ENCODE peak calls at places on chromosomes 2 and 18, in eight cellular contexts. F, U, Q, V, B, G, M and C are unnamed samples.

GRCh38 chr2:42922790-42923631 is 130.6 kb upstream of the HAAO start:
- DNase-seq in V (peak), Q (no peak), U (no peak), M (no peak), F (no peak), B (no peak), G (peak), C (no peak)

GRCh38 chr2:108169982-108170625 is 69.7 kb upstream of the SULT1C3 start:
- DNase-seq in V (no peak), U (peak), M (no peak), F (no peak), Q (no peak), B (no peak), G (no peak), C (no peak)

GRCh38 chr2:100691846-100692245 is 128.1 kb upstream of the NPAS2 start:
- DNase-seq in V (no peak), F (no peak), G (no peak), U (no peak), M (no peak), B (no peak), Q (no peak), C (no peak)

GRCh38 chr2:8514748-8515389 is 167.0 kb upstream of the ID2 start:
- DNase-seq in U (no peak), M (no peak), G (no peak), B (no peak), F (no peak), Q (no peak), V (no peak), C (no peak)

GRCh38 chr2:123366438-123366837 is 658.6 kb upstream of the CNTNAP5 start:
- DNase-seq in M (no peak), V (no peak), U (no peak), F (no peak), Q (no peak), B (no peak), G (no peak), C (no peak)

GRCh38 chr18:50401888-50402287 is 27.0 kb downstream of the SKA1 start:
- DNase-seq in Q (peak), F (no peak), V (peak), M (no peak), G (no peak), U (peak), B (no peak), C (no peak)

GRCh38 chr2:203018181-203018580 is 3.5 kb downstream of the NBEAL1 start:
- DNase-seq in B (no peak), V (no peak), Q (no peak), M (no peak), G (no peak), F (no peak), U (no peak), C (no peak)

GRCh38 chr2:86512034-86512433 is 51.2 kb downstream of the CHMP3 start:
- DNase-seq in U (no peak), F (no peak), Q (no peak), G (no peak), V (no peak), M (no peak), B (no peak), C (no peak)

GRCh38 chr2:219509780-219510511 is 4.3 kb upstream of the ASIC4 start:
- DNase-seq in V (peak), G (peak), U (no peak), M (no peak), F (no peak), B (no peak), Q (peak), C (no peak)

GRCh38 chr2:224106794-224107193 is 67.7 kb upstream of the SERPINE2 start:
- DNase-seq in M (no peak), B (no peak), V (no peak), U (no peak), F (no peak), G (no peak), Q (no peak), C (no peak)

GRCh38 chr2:134704173-134704572 is 14.6 kb downstream of the TMEM163 start:
- DNase-seq in V (no peak), Q (no peak), G (no peak), M (no peak), F (no peak), B (no peak), U (no peak), C (no peak)
- H3K27ac ChIP-seq in V (no peak), Q (no peak), G (no peak), M (no peak), F (no peak), B (no peak), U (no peak), C (no peak)

GRCh38 chr2:149765636-149766035 is 178.1 kb upstream of the MMADHC start:
- DNase-seq in V (no peak), G (no peak), B (no peak), F (no peak), Q (no peak), M (no peak), U (no peak), C (no peak)

GRCh38 chr2:149768320-149768799 is 180.8 kb upstream of the MMADHC start:
- DNase-seq in V (no peak), U (no peak), F (no peak), G (no peak), B (no peak), Q (no peak), M (no peak), C (no peak)

GRCh38 chr2:149766339-149766738 is 178.8 kb upstream of the MMADHC start:
- DNase-seq in V (no peak), B (no peak), M (no peak), Q (no peak), G (no peak), F (no peak), U (no peak), C (no peak)

GRCh38 chr2:149765003-149765402 is 177.4 kb upstream of the MMADHC start:
- DNase-seq in M (no peak), G (no peak), B (no peak), V (no peak), F (no peak), Q (no peak), U (no peak), C (no peak)

DNA sequence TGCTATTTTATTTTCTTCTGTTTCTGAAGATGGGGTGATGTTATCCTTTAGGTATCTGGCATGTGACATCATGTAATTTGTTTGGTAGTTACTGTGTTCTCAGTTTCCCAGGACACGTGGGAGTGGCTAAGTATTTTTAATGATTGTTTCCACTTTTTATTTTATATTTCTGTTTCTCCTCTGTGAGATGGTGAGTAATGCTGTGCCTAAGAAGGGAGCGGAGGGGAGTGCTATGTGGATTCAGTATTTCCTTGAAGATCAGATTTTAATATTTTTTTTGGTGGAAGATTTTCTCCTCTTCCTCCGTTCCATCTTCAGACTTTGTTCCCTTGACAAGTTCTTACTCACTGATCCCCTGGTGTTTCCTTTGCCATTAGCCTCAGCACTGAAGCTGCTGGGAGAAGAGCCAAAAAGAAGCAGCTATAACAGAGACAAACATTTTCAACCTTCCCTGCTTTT is 180.0 kb upstream of the MMADHC start:
- DNase-seq in B (no peak), V (no peak), F (no peak), U (no peak), Q (no peak), G (no peak), M (no peak), C (no peak)
- H3K4me3 ChIP-seq in B (no peak), V (no peak), F (no peak), U (peak), Q (no peak), G (peak), M (no peak), C (no peak)

DNA sequence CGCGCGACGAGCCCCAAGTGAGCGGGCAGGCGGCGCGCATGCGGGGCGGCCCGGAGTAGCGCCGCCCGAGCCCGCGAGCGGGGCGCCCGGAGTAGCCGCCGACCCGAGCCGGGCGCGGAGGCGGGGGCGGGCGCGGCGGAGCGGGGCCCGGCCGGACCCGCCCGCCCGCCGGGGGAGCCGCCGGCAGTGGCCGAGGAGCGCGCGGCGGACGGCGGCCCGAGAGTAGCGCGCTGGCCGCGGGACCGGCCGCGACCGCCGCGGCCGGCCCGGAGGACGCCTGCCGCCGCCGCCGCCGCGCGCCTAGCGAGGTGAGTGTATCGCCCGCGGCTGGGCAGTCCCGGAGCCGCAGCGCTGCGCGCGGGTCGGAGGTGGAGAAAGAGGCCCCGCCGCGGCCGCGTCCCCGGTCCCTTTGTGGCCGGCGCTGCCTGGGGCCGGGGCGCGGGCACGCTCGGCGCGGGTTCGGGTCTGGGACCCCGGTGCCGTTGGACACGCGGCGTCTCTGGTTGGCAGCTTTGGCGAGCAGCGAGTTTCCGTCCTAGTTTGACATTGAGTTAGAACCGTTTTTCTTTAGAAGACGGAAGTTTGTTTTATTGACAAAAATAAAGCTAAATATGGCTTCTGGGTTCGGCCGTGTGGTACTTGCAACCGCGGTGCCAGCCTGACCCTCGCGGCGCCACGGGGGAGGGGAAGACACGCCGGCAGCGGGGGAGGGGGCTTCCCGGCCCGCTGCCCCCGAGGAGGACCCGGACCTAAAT is at the start of gene GALNT1:
- DNase-seq in Q (peak), M (no peak), B (peak), F (no peak), U (no peak), V (peak), G (no peak), C (no peak)
- H3K27ac ChIP-seq in Q (peak), M (peak), B (peak), F (peak), U (peak), V (peak), G (peak), C (no peak)

GRCh38 chr2:63545023-63545422 is 43.3 kb downstream of the WDPCP start:
- DNase-seq in G (no peak), U (no peak), F (no peak), B (no peak), Q (no peak), V (no peak), M (no peak), C (no peak)
- H3K4me3 ChIP-seq in G (no peak), U (no peak), F (no peak), B (no peak), Q (no peak), V (no peak), M (no peak), C (no peak)

GRCh38 chr2:48531141-48531648 is 1.2 kb downstream of the STON1 start:
- DNase-seq in G (peak), F (no peak), V (no peak), U (no peak), M (no peak), Q (peak), B (no peak), C (no peak)

GRCh38 chr2:48532174-48532573 is 2.2 kb downstream of the STON1 start:
- DNase-seq in M (no peak), B (no peak), V (no peak), Q (no peak), G (no peak), U (no peak), F (no peak), C (no peak)

GRCh38 chr2:48530033-48530804 is at the start of gene STON1:
- DNase-seq in M (no peak), F (no peak), U (peak), B (peak), V (peak), G (peak), Q (peak), C (no peak)

GRCh38 chr2:48534781-48535180 is 4.8 kb downstream of the STON1 start:
- DNase-seq in B (no peak), F (no peak), U (no peak), M (no peak), Q (no peak), G (no peak), V (no peak), C (no peak)

DNA sequence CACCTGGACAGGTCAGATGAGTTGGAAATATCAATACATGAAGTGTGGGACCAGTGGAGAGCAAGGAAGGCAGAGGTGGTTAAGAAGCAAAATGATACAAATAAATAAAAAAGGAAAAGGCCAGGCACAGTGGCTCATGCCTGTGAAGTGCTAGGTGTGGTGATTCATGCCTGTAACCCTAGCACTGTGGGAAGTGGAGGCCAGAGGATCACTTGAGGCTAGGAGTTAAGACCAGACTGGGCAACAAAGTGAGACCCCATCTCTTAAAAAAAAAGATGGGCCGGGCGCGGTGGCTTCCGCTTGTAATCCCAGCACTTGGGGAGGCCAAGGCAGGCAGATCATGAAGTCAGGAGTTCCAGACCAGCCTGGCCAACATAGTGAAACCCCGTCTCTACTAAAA is 2.9 kb downstream of the STON1 start:
- DNase-seq in V (no peak), U (no peak), G (no peak), B (no peak), M (no peak), F (no peak), Q (no peak), C (no peak)
- H3K27ac ChIP-seq in V (no peak), U (no peak), G (peak), B (no peak), M (no peak), F (no peak), Q (no peak), C (no peak)